ENCODE peak calls at places on chromosomes 11 and 22, in six cellular contexts. A, C, Q, T, D and B are unnamed samples. For H3K27me3 and H3K36me3, the result is how much of the 10 kb centered on the place peaks cover.

GRCh38 chr11:73053964-73054363 is 88.2 kb downstream of the FCHSD2 start:
- DNase-seq in A (no peak), C (no peak), Q (no peak), T (no peak), D (no peak), B (no peak)

GRCh38 chr22:28252539-28252938 is 333.5 kb upstream of the PITPNB start:
- DNase-seq in A (no peak), C (no peak), Q (no peak), T (no peak), D (no peak), B (no peak)

GRCh38 chr11:29171350-29171950 is 845.4 kb downstream of the KCNA4 start:
- DNase-seq in A (no peak), C (no peak), Q (no peak), T (peak), D (no peak), B (no peak)

GRCh38 chr11:80846979-80847378 is 1406.1 kb upstream of the TENM4 start:
- DNase-seq in A (no peak), C (peak), Q (no peak), T (no peak), D (no peak), B (no peak)

GRCh38 chr11:69654660-69655478 is 13.9 kb downstream of the CCND1 start:
- DNase-seq in A (no peak), C (peak), Q (no peak), T (peak), D (peak), B (peak)

GRCh38 chr22:50627914-50628542 is at the start of gene ARSA:
- DNase-seq in A (peak), C (peak), Q (peak), T (peak), D (peak), B (peak)

GRCh38 chr11:112507281-112507680 is 246.6 kb upstream of the PLET1 start:
- DNase-seq in A (no peak), C (no peak), Q (no peak), T (no peak), D (no peak), B (no peak)

GRCh38 chr11:128133501-128133900 is 453.9 kb downstream of the ETS1 start:
- DNase-seq in A (no peak), C (no peak), Q (peak), T (no peak), D (no peak), B (no peak)

GRCh38 chr11:61505640-61506155 is 2.9 kb upstream of the LRRC10B start:
- DNase-seq in A (no peak), C (peak), Q (no peak), T (peak), D (no peak), B (peak)

GRCh38 chr11:35786918-35787557 is 124.5 kb downstream of the TRIM44 start:
- DNase-seq in A (no peak), C (no peak), Q (no peak), T (peak), D (no peak), B (no peak)

GRCh38 chr11:3609416-3610265 is 32.2 kb downstream of the ART5 start:
- DNase-seq in A (no peak), C (peak), Q (peak), T (peak), D (no peak), B (no peak)

GRCh38 chr11:49995559-49995958 is 13.2 kb upstream of the OR4C12 start:
- DNase-seq in A (no peak), C (peak), Q (no peak), T (peak), D (no peak), B (peak)

GRCh38 chr22:22728382-22728781 is 84.0 kb downstream of the GGTLC2 start:
- DNase-seq in A (no peak), C (peak), Q (no peak), T (no peak), D (no peak), B (no peak)

GRCh38 chr11:103488021-103488420 is 378.8 kb downstream of the DYNC2H1 start:
- DNase-seq in A (no peak), C (peak), Q (no peak), T (no peak), D (no peak), B (no peak)

GRCh38 chr11:59152312-59152967 is 9.8 kb downstream of the FAM111A start:
- DNase-seq in A (no peak), C (no peak), Q (no peak), T (no peak), D (no peak), B (no peak)

GRCh38 chr11:132139181-132139580 is 768.8 kb downstream of the NTM start:
- DNase-seq in A (no peak), C (peak), Q (no peak), T (peak), D (no peak), B (no peak)

GRCh38 chr11:10727259-10727851 is 23.7 kb upstream of the CTR9 start:
- DNase-seq in A (no peak), C (no peak), Q (no peak), T (peak), D (no peak), B (peak)

GRCh38 chr11:16448123-16448717 is 91.9 kb upstream of the SOX6 start:
- DNase-seq in A (no peak), C (no peak), Q (no peak), T (no peak), D (no peak), B (no peak)

GRCh38 chr11:69121621-69122336 is 34.0 kb upstream of the SMIM38 start:
- DNase-seq in A (no peak), C (no peak), Q (no peak), T (no peak), D (no peak), B (no peak)

GRCh38 chr11:32706985-32707736 is 87.3 kb downstream of the CCDC73 start:
- DNase-seq in A (no peak), C (peak), Q (no peak), T (peak), D (no peak), B (no peak)

GRCh38 chr11:111908639-111909305 is 2.8 kb downstream of the CRYAB start:
- DNase-seq in A (no peak), C (no peak), Q (no peak), T (no peak), D (no peak), B (no peak)

GRCh38 chr11:33534575-33534974 is 166.1 kb downstream of the C11orf91 start:
- DNase-seq in A (no peak), C (peak), Q (no peak), T (no peak), D (no peak), B (no peak)

GRCh38 chr11:60914620-60915249 is 777 bp downstream of the TMEM109 start:
- DNase-seq in A (no peak), C (peak), Q (no peak), T (peak), D (no peak), B (peak)

GRCh38 chr22:39690901-39691620 is 120.5 kb downstream of the CACNA1I start:
- DNase-seq in A (no peak), C (no peak), Q (peak), T (peak), D (no peak), B (no peak)

GRCh38 chr22:49586244-49586748 is 241.4 kb downstream of the BRD1 start:
- DNase-seq in A (no peak), C (no peak), Q (no peak), T (peak), D (no peak), B (peak)

GRCh38 chr11:27388869-27389268 is 25.9 kb upstream of the CCDC34 start:
- DNase-seq in A (no peak), C (no peak), Q (no peak), T (no peak), D (no peak), B (no peak)

GRCh38 chr11:35295751-35296150 is 123.6 kb downstream of the SLC1A2 start:
- DNase-seq in A (no peak), C (peak), Q (no peak), T (no peak), D (no peak), B (no peak)

GRCh38 chr22:21593406-21594232 is 26.1 kb downstream of the UBE2L3 start:
- DNase-seq in A (peak), C (no peak), Q (no peak), T (peak), D (no peak), B (no peak)

GRCh38 chr22:20463324-20464095 is 25.9 kb upstream of the SCARF2 start:
- DNase-seq in A (no peak), C (no peak), Q (no peak), T (no peak), D (no peak), B (no peak)

GRCh38 chr22:43234299-43234988 is 47.5 kb upstream of the TTLL12 start:
- DNase-seq in A (no peak), C (no peak), Q (no peak), T (no peak), D (no peak), B (no peak)

GRCh38 chr11:96188625-96189006 is 154.4 kb downstream of the MAML2 start:
- DNase-seq in A (no peak), C (no peak), Q (no peak), T (peak), D (no peak), B (no peak)

GRCh38 chr11:67272327-67273259 is 6.3 kb downstream of the GRK2 start:
- DNase-seq in A (no peak), C (no peak), Q (no peak), T (no peak), D (peak), B (no peak)

GRCh38 chr11:114773541-114774338 is 95.4 kb downstream of the NXPE2 start:
- DNase-seq in A (no peak), C (no peak), Q (no peak), T (no peak), D (no peak), B (no peak)

GRCh38 chr11:3796346-3796745 is 1.0 kb downstream of the NUP98 start:
- DNase-seq in A (no peak), C (no peak), Q (no peak), T (peak), D (no peak), B (no peak)

GRCh38 chr11:120511804-120512726 is 517 bp downstream of the GRIK4 start:
- DNase-seq in A (peak), C (no peak), Q (no peak), T (no peak), D (no peak), B (peak)
- H3K4me3 ChIP-seq in A (peak), C (no peak), Q (peak), T (peak), D (peak), B (no peak)

GRCh38 chr11:120244476-120244875 is 4.5 kb downstream of the POU2F3 start:
- DNase-seq in A (no peak), C (peak), Q (no peak), T (peak), D (no peak), B (peak)

GRCh38 chr11:120244966-120245365 is 5.0 kb downstream of the POU2F3 start:
- DNase-seq in A (no peak), C (no peak), Q (no peak), T (no peak), D (no peak), B (no peak)

GRCh38 chr11:120243221-120243620 is 3.3 kb downstream of the POU2F3 start:
- DNase-seq in A (no peak), C (no peak), Q (no peak), T (no peak), D (no peak), B (no peak)

GRCh38 chr11:120248551-120249278 is 8.8 kb downstream of the POU2F3 start:
- DNase-seq in A (no peak), C (peak), Q (no peak), T (peak), D (no peak), B (no peak)

DNA sequence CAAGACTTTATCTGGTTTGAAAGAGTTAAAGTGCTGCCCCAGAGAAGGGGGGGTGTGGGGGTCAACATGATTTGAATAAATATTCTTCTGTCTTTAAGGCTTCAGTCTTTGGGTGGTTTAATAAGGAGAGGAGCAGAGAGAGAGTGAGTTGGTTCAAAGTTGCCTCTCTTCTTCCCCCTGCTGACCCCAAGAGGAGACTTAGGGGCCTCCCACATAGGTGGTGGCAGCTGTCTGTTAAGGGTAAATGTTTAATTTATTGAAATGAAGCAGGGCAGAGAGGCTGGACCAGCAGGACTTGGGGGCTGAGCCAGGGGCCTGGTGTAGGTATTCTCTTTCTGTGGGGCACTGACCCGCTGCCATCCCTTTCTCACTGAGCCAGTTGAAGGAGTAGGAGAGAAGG is 5.5 kb downstream of the POU2F3 start:
- DNase-seq in A (no peak), C (no peak), Q (no peak), T (no peak), D (no peak), B (no peak)
- H3K27me3 ChIP-seq in A (half or more), C (under half), Q (under half), T (under half), D (under half), B (under half)

DNA sequence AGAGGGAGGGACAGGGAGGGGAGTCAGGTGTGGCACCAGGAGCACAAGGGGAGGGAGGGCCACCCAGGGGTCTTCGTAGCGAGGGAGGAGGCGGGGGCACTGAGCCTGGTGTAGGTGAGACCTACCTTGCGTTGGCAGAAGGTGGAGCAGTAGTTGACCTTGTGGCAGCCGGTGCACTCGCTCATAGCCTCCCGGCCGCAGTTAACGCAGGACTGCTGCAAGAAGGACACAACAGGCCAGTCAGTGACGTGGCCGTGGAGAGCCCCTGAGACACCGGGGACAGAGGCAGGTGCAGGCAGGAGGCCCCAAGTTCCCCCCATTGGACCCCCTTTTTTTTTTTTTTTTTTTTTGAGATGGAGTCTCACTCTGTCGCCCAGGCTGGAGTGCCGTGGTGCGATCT is 16.8 kb downstream of the DRD4 start:
- DNase-seq in A (no peak), C (no peak), Q (no peak), T (no peak), D (no peak), B (no peak)
- H3K36me3 ChIP-seq in A (half or more), C (under half), Q (under half), T (under half), D (half or more), B (under half)

GRCh38 chr11:64867748-64868462 is 10.5 kb downstream of the EHD1 start:
- DNase-seq in A (no peak), C (peak), Q (no peak), T (no peak), D (peak), B (no peak)

GRCh38 chr11:64870176-64870892 is 8.1 kb downstream of the EHD1 start:
- DNase-seq in A (no peak), C (peak), Q (no peak), T (peak), D (no peak), B (peak)

GRCh38 chr11:64869571-64870175 is 8.7 kb downstream of the EHD1 start:
- DNase-seq in A (no peak), C (no peak), Q (no peak), T (no peak), D (no peak), B (no peak)

GRCh38 chr11:64870893-64871849 is 7.2 kb downstream of the EHD1 start:
- DNase-seq in A (no peak), C (no peak), Q (no peak), T (no peak), D (no peak), B (no peak)

DNA sequence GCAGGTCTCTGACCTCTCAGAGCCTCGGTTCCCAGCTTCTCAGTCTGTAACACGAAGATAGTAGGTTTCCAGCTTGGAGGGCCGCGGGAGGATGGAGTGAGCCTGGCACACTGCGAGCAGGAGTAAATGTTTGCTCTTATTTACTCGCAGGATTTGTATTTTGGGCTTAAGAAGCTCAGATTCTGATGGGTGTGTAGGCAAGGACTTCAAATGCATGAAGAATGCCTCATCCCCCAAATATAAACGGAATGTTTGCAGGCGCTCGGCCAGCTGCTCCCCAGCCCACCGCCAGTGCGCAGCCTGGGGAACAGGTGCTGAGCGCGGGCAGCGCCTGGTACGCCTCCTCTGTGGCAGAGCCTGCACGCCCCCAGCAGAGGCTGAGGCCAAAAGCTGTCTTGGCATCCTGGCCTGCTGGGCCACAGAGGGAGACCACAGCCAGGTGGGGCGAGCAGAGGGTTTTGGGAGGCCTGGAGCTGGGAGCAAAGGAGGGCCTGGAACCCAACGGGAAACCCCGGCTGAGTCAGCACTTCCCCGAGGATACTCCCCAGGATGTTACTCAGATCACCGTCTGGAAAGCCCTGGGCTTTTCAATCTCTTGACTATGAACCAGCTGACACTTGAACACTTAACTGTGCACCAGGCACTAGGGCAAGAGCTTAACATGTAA is 9.4 kb downstream of the EHD1 start:
- DNase-seq in A (no peak), C (peak), Q (no peak), T (peak), D (peak), B (peak)
- H3K4me3 ChIP-seq in A (no peak), C (no peak), Q (no peak), T (no peak), D (no peak), B (no peak)

GRCh38 chr11:123364145-123364544 is 65.9 kb upstream of the GRAMD1B start:
- DNase-seq in A (no peak), C (no peak), Q (peak), T (no peak), D (no peak), B (no peak)
- H3K27me3 ChIP-seq in A (under half), C (under half), Q (under half), T (under half), D (half or more), B (under half)

DNA sequence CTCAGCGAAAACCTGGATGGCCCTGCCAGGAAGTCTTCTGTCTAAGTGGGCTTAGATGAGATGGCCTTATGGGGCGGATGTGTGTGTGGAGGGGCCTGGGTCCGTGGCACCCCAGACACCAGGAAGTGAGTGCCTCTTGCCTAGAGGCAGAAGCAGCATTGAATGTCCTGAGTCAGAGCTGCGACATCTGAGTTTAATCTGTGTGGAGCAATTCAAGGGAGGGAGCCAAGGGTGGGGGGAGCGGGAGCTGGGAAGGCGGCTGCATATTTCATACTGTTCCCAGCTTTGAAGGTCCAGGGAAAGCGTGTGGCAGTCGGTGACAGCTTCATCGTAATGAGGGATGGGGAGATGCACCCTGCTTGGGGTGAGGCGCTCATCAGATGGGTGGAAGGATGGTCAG is 73.5 kb upstream of the THY1 start:
- DNase-seq in A (no peak), C (no peak), Q (no peak), T (peak), D (no peak), B (no peak)
- H3K36me3 ChIP-seq in A (under half), C (under half), Q (under half), T (under half), D (under half), B (under half)

GRCh38 chr11:43579171-43579918 is 101.2 kb upstream of the HSD17B12 start:
- DNase-seq in A (no peak), C (peak), Q (no peak), T (peak), D (no peak), B (peak)

GRCh38 chr11:43579919-43580276 is 100.6 kb upstream of the HSD17B12 start:
- DNase-seq in A (no peak), C (no peak), Q (no peak), T (no peak), D (no peak), B (no peak)

GRCh38 chr11:43577566-43578264 is 102.8 kb upstream of the HSD17B12 start:
- DNase-seq in A (no peak), C (no peak), Q (no peak), T (no peak), D (no peak), B (no peak)

GRCh38 chr11:43576834-43577521 is 103.6 kb upstream of the HSD17B12 start:
- DNase-seq in A (peak), C (peak), Q (peak), T (peak), D (no peak), B (peak)

DNA sequence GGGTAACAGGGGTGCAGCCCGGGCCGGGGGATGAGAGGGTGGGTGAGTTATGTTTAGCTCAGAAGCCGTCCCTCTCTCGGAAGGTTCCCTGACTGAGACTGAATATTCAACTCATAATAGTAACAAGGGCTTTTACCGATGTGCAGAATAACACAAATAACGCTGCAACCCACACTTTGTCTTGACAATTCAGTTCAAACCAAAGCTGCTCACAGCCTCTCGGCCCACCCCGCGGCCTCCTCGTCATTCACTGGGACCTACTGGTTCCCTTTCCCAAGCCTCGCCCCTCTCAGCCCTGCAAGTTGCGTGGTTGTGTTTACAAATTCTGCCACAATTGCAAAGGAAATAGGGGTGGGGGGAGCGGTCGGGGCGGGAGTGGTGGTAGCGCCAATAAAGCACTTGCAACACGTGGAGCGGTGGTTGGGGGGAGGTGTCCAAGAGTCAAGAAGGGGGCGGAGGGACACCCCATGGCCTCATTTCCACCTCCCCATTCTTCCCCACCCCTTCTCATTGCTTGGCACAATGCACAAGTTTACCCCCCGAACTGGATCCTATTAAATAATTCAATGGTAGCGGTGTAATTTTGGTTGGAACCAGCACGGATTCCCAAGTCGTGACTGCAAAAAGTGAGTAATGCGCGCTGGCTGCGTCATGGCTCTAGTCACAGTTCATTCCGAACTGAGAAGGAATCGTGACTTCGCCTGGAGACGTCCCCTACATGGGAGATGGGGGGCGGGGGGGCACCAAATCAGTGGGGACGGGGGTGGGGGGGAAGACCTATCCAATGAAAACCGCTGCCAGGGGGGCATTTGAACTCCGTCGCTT is 102.0 kb upstream of the HSD17B12 start:
- DNase-seq in A (no peak), C (peak), Q (no peak), T (peak), D (no peak), B (peak)
- H3K4me3 ChIP-seq in A (peak), C (peak), Q (peak), T (peak), D (no peak), B (peak)